ENCODE peak calls at places on chromosomes 5 and 9, in ten cellular contexts. B, U, M, Y, I, T, F, J, G and K are unnamed samples.

GRCh38 chr5:148090780-148091221 is 27.0 kb downstream of the SPINK5 start:
- DNase-seq in I (no peak), U (no peak), G (no peak), Y (no peak), M (no peak), B (no peak), T (no peak), J (peak; percentile 5), F (no peak), K (no peak)

GRCh38 chr9:107637421-107638420 is 148.2 kb upstream of the KLF4 start:
- DNase-seq in G (peak; percentile 94), Y (peak; percentile 82), T (no peak), B (peak; percentile 84), M (no peak), U (peak; percentile 51), F (no peak), I (peak; percentile 32), J (no peak), K (peak; percentile 54)

GRCh38 chr9:127955294-127956015 is 17.8 kb upstream of the DPM2 start:
- DNase-seq in U (no peak), T (peak; percentile 75), J (no peak), Y (peak; percentile 90), I (no peak), F (peak; percentile 66), B (no peak), M (peak; percentile 80), G (no peak), K (no peak)

GRCh38 chr9:134775552-134775951 is 105.1 kb upstream of the FCN2 start:
- DNase-seq in I (no peak), U (no peak), J (no peak), M (no peak), B (peak; percentile 33), T (no peak), Y (no peak), F (no peak), G (no peak), K (no peak)

GRCh38 chr5:23012842-23013241 is 159.7 kb upstream of the CDH12 start:
- DNase-seq in F (no peak), B (no peak), G (no peak), T (no peak), I (no peak), J (no peak), Y (no peak), U (no peak), M (no peak), K (no peak)

GRCh38 chr5:119656023-119656422 is 26.7 kb downstream of the FAM170A start:
- DNase-seq in T (no peak), U (no peak), G (no peak), J (no peak), F (no peak), M (no peak), I (no peak), Y (no peak), B (no peak), K (no peak)

GRCh38 chr5:163624466-163624865 is 119.0 kb downstream of the MAT2B start:
- DNase-seq in G (no peak), B (no peak), M (no peak), Y (no peak), J (no peak), F (no peak), U (no peak), I (no peak), T (no peak), K (peak; percentile 79)

GRCh38 chr9:34279431-34279830 is 49.6 kb downstream of the KIF24 start:
- DNase-seq in T (no peak), M (no peak), G (no peak), Y (no peak), U (no peak), B (no peak), I (no peak), J (no peak), F (no peak), K (peak; percentile 40)

GRCh38 chr5:106113922-106114321 is 1556.8 kb downstream of the EFNA5 start:
- DNase-seq in T (no peak), B (no peak), F (no peak), Y (no peak), J (no peak), I (no peak), M (no peak), U (no peak), G (no peak), K (no peak)

GRCh38 chr9:113580041-113580953 is 116.8 kb downstream of the RGS3 start:
- DNase-seq in U (no peak), T (peak; percentile 66), F (peak; percentile 50), G (peak; percentile 81), I (no peak), J (peak; percentile 22), Y (no peak), M (no peak), B (no peak), K (no peak)

GRCh38 chr5:124825250-124825982 is 79.0 kb upstream of the ZNF608 start:
- DNase-seq in U (no peak), F (no peak), J (no peak), T (no peak), G (no peak), Y (no peak), B (no peak), I (no peak), M (no peak), K (no peak)

GRCh38 chr9:136007906-136008692 is 46.9 kb upstream of the UBAC1 start:
- DNase-seq in B (peak; percentile 20), T (no peak), U (no peak), F (no peak), G (no peak), I (no peak), Y (no peak), J (no peak), M (no peak), K (no peak)

GRCh38 chr9:114034176-114034575 is 43.9 kb downstream of the AMBP start:
- DNase-seq in T (no peak), I (no peak), G (no peak), B (no peak), F (no peak), U (no peak), Y (no peak), M (no peak), J (no peak), K (no peak)

GRCh38 chr5:168291961-168292782 is 727 bp downstream of the WWC1 start:
- DNase-seq in G (no peak), F (no peak), U (no peak), T (no peak), M (no peak), J (peak; percentile 46), Y (peak; percentile 63), B (no peak), I (peak; percentile 37), K (no peak)

GRCh38 chr9:18441245-18441644 is 32.7 kb upstream of the ADAMTSL1 start:
- DNase-seq in T (no peak), M (no peak), G (no peak), U (no peak), B (no peak), I (no peak), F (no peak), Y (no peak), J (no peak), K (no peak)